ENCODE peak calls at places on chromosomes 11 and 22, in five cellular contexts. Z is suprapubic skin, W is sigmoid colon, M is spleen, U is GM12878. S is an unnamed sample.

GRCh38 chr11:19226378-19227195 is 14.2 kb downstream of the E2F8 start:
- DNase-seq in Z (no peak), W (no peak), M (no peak), U (no peak), S (no peak)

GRCh38 chr11:68412593-68413475 is 47.7 kb upstream of the PPP6R3 start:
- DNase-seq in Z (no peak), W (no peak), M (no peak), U (peak; percentile 85), S (peak; percentile 28)

GRCh38 chr11:45885921-45886721 is 670 bp downstream of the MAPK8IP1 start:
- DNase-seq in Z (no peak), W (no peak), M (no peak), U (no peak), S (no peak)

GRCh38 chr11:13174090-13174489 is 103.5 kb upstream of the BMAL1 start:
- DNase-seq in Z (no peak), W (no peak), M (no peak), U (no peak), S (no peak)

GRCh38 chr22:19825904-19826618 is 28.6 kb downstream of the GNB1L start:
- DNase-seq in Z (peak; percentile 61), W (no peak), M (no peak), U (no peak), S (no peak)

GRCh38 chr22:40808018-40808841 is 10.9 kb downstream of the SLC25A17 start:
- DNase-seq in Z (no peak), W (no peak), M (no peak), U (no peak), S (no peak)

GRCh38 chr22:26743149-26743548 is 85.8 kb downstream of the MIAT start:
- DNase-seq in Z (no peak), W (no peak), M (no peak), U (no peak), S (no peak)

GRCh38 chr11:69283446-69283845 is 10.5 kb upstream of the MYEOV start:
- DNase-seq in Z (no peak), W (no peak), M (peak; percentile 34), U (no peak), S (no peak)

GRCh38 chr11:125166347-125166841 is 1.8 kb downstream of the PKNOX2 start:
- DNase-seq in Z (no peak), W (peak; percentile 70), M (no peak), U (no peak), S (no peak)

GRCh38 chr22:17633217-17633997 is 4.9 kb upstream of the ATP6V1E1 start:
- DNase-seq in Z (no peak), W (no peak), M (no peak), U (no peak), S (peak; percentile 53)

GRCh38 chr11:24588075-24588474 is 91.2 kb downstream of the LUZP2 start:
- DNase-seq in Z (no peak), W (no peak), M (no peak), U (no peak), S (no peak)

GRCh38 chr11:29293825-29294224 is 723.0 kb downstream of the KCNA4 start:
- DNase-seq in Z (no peak), W (no peak), M (no peak), U (peak; percentile 45), S (no peak)

GRCh38 chr11:44624761-44625221 is 59.3 kb downstream of the CD82 start:
- DNase-seq in Z (no peak), W (peak; percentile 39), M (peak; percentile 44), U (no peak), S (no peak)

GRCh38 chr11:100929377-100929776 is 200.2 kb downstream of the PGR start:
- DNase-seq in Z (no peak), W (no peak), M (no peak), U (no peak), S (no peak)

GRCh38 chr11:46504817-46505613 is 88.8 kb downstream of the AMBRA1 start:
- DNase-seq in Z (no peak), W (no peak), M (no peak), U (no peak), S (no peak)

GRCh38 chr11:118605116-118605867 is 2.1 kb upstream of the PHLDB1 start:
- DNase-seq in Z (no peak), W (peak; percentile 95), M (peak; percentile 50), U (no peak), S (no peak)

GRCh38 chr22:18044548-18045271 is 20.3 kb upstream of the MICAL3 start:
- DNase-seq in Z (no peak), W (no peak), M (peak; percentile 76), U (no peak), S (no peak)

GRCh38 chr11:123562166-123562565 is 92.3 kb downstream of the SCN3B start:
- DNase-seq in Z (peak; percentile 70), W (no peak), M (no peak), U (no peak), S (no peak)

GRCh38 chr11:107996025-107996776 is 12.5 kb upstream of the CUL5 start:
- DNase-seq in Z (no peak), W (no peak), M (no peak), U (no peak), S (no peak)

GRCh38 chr22:35072939-35073338 is 7.0 kb downstream of the ISX start:
- DNase-seq in Z (no peak), W (peak; percentile 73), M (no peak), U (no peak), S (no peak)

GRCh38 chr11:44611687-44612437 is 46.4 kb downstream of the CD82 start:
- DNase-seq in Z (no peak), W (no peak), M (peak; percentile 90), U (peak; percentile 86), S (no peak)

GRCh38 chr11:75668508-75669297 is at the start of gene MAP6:
- DNase-seq in Z (no peak), W (no peak), M (no peak), U (no peak), S (no peak)

GRCh38 chr11:69218271-69218682 is 62.5 kb downstream of the SMIM38 start:
- DNase-seq in Z (no peak), W (no peak), M (no peak), U (no peak), S (no peak)

GRCh38 chr22:47293368-47294221 is 531.1 kb downstream of the TBC1D22A start:
- DNase-seq in Z (no peak), W (no peak), M (no peak), U (no peak), S (no peak)

GRCh38 chr11:6320411-6321207 is at the start of gene CAVIN3:
- DNase-seq in Z (peak; percentile 92), W (peak; percentile 94), M (peak; percentile 80), U (peak; percentile 43), S (peak; percentile 69)

GRCh38 chr22:44661659-44662569 is 40.1 kb upstream of the PRR5 start:
- DNase-seq in Z (no peak), W (peak; percentile 37), M (no peak), U (no peak), S (no peak)

GRCh38 chr11:93468286-93468685 is 74.9 kb downstream of the SMCO4 start:
- DNase-seq in Z (no peak), W (no peak), M (no peak), U (no peak), S (no peak)

GRCh38 chr11:132888226-132888625 is 644.1 kb downstream of the OPCML start:
- DNase-seq in Z (no peak), W (no peak), M (no peak), U (no peak), S (no peak)

DNA sequence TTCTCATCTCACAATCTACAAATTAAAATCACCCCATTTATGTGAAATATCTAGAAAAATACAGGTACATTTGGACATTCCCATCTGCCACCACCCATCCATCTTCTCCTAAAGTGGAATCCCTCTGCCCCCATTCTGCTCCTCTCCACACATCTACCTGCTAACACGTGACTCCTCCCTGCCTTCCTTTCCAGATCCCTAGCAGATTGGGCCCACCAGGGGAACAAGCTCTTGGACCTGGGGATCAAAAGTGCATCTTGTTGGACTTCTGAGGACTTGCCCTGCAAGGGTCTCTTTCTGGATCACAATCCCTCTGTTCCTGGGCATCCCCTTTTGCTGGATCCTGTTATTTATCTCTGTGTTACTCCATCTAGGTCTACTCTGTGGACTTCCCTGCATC is 107.6 kb downstream of the ZNF280B start:
- DNase-seq in Z (no peak), W (no peak), M (no peak), U (no peak), S (no peak)
- TF ChIP-seq POLR2AphosphoS5 in Z (no peak), W (no peak), M (no peak), U (no peak), S (no peak)

GRCh38 chr11:34909955-34910354 is 6.2 kb downstream of the APIP start:
- DNase-seq in Z (no peak), W (no peak), M (no peak), U (no peak), S (no peak)

GRCh38 chr11:34910817-34911216 is 5.4 kb downstream of the APIP start:
- DNase-seq in Z (no peak), W (no peak), M (no peak), U (no peak), S (no peak)

GRCh38 chr11:34916014-34916809 is at the start of the genes APIP and PDHX:
- DNase-seq in Z (peak; percentile 99), W (peak; percentile 99), M (peak; percentile 99), U (peak; percentile 92), S (peak; percentile 100)

GRCh38 chr11:34916810-34917780 is 677 bp downstream of the PDHX start:
- DNase-seq in Z (no peak), W (no peak), M (no peak), U (no peak), S (no peak)

GRCh38 chr11:34915136-34916013 is 804 bp downstream of the APIP start:
- DNase-seq in Z (no peak), W (no peak), M (no peak), U (no peak), S (no peak)
- H3K4me1 ChIP-seq in Z (peaks cover 33% of the 10 kb centered on the region), W (peaks cover 35% of the 10 kb centered on the region), M (peaks cover 34% of the 10 kb centered on the region), U (no peaks in the 10 kb centered on the region), S (peaks cover 10% of the 10 kb centered on the region)

DNA sequence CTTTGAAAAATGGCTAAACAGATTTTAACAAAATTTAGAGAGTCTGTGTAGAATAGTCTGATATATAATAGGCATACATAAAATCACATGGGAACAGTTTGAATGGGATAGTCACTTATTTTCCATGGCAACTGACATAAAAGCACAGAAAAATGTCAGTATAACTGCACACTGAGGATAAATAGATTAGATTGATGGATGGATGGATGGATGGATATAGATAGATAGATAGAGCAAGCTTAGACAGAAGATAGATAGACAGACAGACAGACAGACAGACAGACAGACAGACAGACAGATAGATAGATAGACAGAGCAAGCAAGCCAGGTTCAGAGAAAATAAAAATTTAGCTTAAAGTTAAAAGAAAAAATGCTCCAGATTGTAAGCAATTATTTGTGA is 660.1 kb upstream of the API5 start:
- DNase-seq in Z (no peak), W (no peak), M (no peak), U (no peak), S (no peak)
- TF ChIP-seq POLR2A in Z (no peak), W (no peak), M (no peak), U (no peak), S (no peak)

DNA sequence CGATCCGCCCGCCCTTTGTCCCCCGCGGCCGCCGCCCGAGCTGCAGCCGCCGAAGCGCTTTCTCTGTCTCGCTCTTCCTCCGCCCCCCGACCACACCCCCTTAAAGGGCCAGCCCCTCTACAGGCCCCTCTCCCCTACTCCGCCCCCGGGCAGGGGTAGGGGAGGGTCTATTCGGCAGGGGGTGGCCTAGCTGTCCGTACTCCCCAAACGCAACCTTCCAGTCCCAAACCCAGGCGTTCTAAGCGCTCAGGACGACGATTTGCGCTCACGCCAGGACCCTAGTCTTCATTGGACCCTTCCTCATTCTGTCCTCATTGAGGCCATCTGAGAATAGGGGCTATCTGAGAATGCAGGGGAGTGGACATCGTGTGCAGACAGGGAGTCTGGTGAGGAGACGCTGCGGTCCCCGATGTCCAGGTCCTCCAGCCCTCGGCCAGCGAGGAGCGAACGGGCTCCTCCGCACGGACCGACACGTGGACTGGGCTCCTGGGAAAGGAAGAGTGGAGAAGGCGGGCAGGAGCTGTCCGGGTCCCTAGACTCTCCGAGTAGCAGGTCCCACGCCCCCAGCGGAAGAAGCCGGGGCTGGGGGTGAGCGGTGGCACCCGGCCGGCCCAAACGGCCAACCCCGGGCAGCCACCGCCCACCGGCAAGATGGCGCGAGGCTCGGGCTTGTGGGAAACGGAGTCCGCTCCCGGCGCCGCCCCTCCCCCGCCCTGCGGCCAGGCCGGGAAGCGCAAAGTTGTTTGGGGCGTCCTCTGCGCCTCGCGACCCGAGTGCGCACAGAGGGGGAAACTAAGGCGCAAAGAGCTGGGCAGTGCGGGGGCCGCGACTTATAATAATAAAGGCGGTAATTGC is at the start of gene PPP1R14B:
- DNase-seq in Z (peak; percentile 92), W (peak; percentile 93), M (peak; percentile 96), U (no peak), S (peak; percentile 73)
- TF ChIP-seq POLR2AphosphoS5 in Z (no peak), W (peak; percentile 40), M (peak; percentile 44), U (no peak), S (no peak)